ENCODE peak calls at places on chromosomes 13 and 19, in eight cellular contexts. V is heart right ventricle, N is lung, A is Peyer's patch, R is ascending aorta, K is tibial artery, E is endodermal cell, U is heart left ventricle. D is an unnamed sample. For H3K4me1 and H3K36me3, the result is how much of the 10 kb centered on the place peaks cover.

GRCh38 chr13:72696590-72696989 is 30.8 kb downstream of the MZT1 start:
- DNase-seq in R (no peak), A (no peak), V (no peak), N (no peak), E (no peak), K (no peak), U (no peak), D (no peak)

GRCh38 chr13:55653497-55653896 is 1487.2 kb upstream of the PRR20A start:
- DNase-seq in K (no peak), U (no peak), A (no peak), E (peak), N (no peak), V (no peak), R (no peak), D (no peak)

GRCh38 chr19:45478454-45479238 is 10.8 kb downstream of the FOSB start:
- DNase-seq in A (peak), N (peak), E (peak), R (peak), V (peak), K (peak), U (peak), D (peak)

GRCh38 chr13:72643339-72643989 is 84.0 kb downstream of the MZT1 start:
- DNase-seq in E (peak), A (peak), R (no peak), K (peak), N (peak), V (no peak), U (no peak), D (no peak)

GRCh38 chr19:19260417-19260816 is 12.7 kb downstream of the TM6SF2 start:
- DNase-seq in A (no peak), V (no peak), N (no peak), E (no peak), U (no peak), K (no peak), R (no peak), D (no peak)

GRCh38 chr19:35533822-35534521 is 716 bp downstream of the GAPDHS start:
- DNase-seq in V (peak), R (no peak), N (no peak), K (no peak), A (no peak), U (no peak), E (peak), D (peak)

GRCh38 chr13:71290963-71291937 is 575.8 kb downstream of the DACH1 start:
- DNase-seq in K (no peak), N (no peak), E (no peak), R (peak), U (no peak), A (no peak), V (no peak), D (no peak)

GRCh38 chr13:80166352-80166751 is 174.6 kb downstream of the SPRY2 start:
- DNase-seq in R (no peak), K (no peak), E (no peak), A (no peak), N (no peak), V (no peak), U (no peak), D (no peak)

GRCh38 chr19:6065685-6066365 is 44.5 kb downstream of the RFX2 start:
- DNase-seq in N (no peak), E (peak), U (no peak), V (peak), K (no peak), A (peak), R (peak), D (no peak)

GRCh38 chr13:42899266-42899665 is 92.8 kb downstream of the EPSTI1 start:
- DNase-seq in E (no peak), K (no peak), R (no peak), A (no peak), V (no peak), N (no peak), U (no peak), D (no peak)

GRCh38 chr13:39760521-39760920 is 105.1 kb downstream of the COG6 start:
- DNase-seq in E (no peak), R (no peak), K (no peak), U (no peak), N (no peak), A (no peak), V (no peak), D (no peak)

GRCh38 chr13:35771898-35772297 is 295.4 kb upstream of the MAB21L1 start:
- DNase-seq in U (no peak), K (no peak), E (no peak), N (no peak), A (no peak), R (no peak), V (no peak), D (no peak)

DNA sequence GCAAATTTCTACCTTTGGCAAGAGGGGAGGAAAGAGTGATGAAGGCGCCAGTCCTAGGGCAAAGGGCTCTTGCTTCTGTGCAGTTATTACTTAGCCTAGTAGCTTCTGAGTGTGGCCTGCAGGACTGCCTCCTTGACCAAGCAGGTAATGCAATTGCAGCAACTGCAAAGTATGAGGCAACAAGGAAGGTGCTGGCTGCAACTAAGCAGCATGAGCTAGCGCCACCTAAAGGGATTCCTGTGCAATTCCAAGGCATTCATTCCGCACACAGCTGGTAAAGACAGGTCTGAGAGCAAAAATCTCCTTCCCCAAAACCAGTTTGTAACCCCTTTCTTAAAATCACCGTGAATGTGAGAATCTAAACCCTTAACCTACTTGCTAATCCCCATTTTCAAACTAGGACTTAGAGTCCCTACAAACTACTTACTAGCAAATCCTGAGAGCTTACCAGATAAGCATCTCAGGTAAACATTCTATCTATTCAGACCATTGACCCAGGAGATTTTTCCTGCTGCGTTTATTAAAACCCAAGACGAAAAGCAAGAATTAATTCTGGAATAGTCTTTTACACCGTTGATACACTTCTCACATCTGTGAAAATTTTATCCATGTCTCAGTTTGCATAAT is 62.9 kb downstream of the DCT start:
- DNase-seq in U (no peak), V (no peak), N (no peak), E (peak), R (no peak), K (no peak), A (no peak), D (no peak)
- TF ChIP-seq CTCF in U (no peak), V (no peak), N (no peak), E (peak), R (no peak), K (no peak), A (no peak), D (no peak)

GRCh38 chr19:47660435-47660832 is 51.5 kb downstream of the BICRA start:
- DNase-seq in A (peak), U (no peak), R (no peak), E (no peak), N (no peak), V (no peak), K (no peak), D (no peak)

GRCh38 chr19:47658431-47659383 is 49.8 kb downstream of the BICRA start:
- DNase-seq in N (no peak), E (no peak), R (no peak), A (no peak), K (no peak), U (no peak), V (no peak), D (no peak)

GRCh38 chr19:47661571-47661970 is 51.7 kb upstream of the EHD2 start:
- DNase-seq in V (no peak), E (no peak), N (no peak), K (no peak), U (no peak), R (no peak), A (no peak), D (peak)

GRCh38 chr19:47663435-47663910 is 49.7 kb upstream of the EHD2 start:
- DNase-seq in U (no peak), A (no peak), K (no peak), V (no peak), E (no peak), N (no peak), R (no peak), D (no peak)

GRCh38 chr19:47661161-47661560 is 52.1 kb upstream of the EHD2 start:
- DNase-seq in N (no peak), A (no peak), V (no peak), E (no peak), U (no peak), K (peak), R (peak), D (peak)
- H3K4me1 ChIP-seq in N (under half), A (half or more), V (under half), E (under half), U (half or more), K (under half), R (under half), D (half or more)

DNA sequence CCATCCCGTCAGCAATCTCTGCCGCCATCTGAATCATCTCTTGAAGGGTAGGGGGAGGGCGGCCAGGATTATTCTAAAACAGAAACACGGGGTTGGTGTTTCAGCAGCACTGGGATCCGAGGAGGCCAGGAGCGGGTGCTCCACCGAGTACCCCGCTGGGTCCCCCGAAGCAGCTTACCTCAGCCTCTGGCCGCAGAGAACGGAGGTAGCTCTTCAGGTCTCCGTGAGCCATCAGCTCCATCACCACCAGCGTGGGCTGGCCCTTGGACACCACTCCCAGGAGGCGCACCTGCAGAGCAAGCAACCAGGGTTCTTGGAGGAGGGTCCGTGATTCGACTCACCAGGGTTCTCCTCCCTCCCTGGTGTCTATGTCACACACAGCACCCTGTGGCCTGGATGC is 53.2 kb downstream of the ZNF557 start:
- DNase-seq in A (no peak), E (no peak), V (no peak), U (no peak), N (no peak), K (no peak), R (no peak), D (no peak)
- H3K36me3 ChIP-seq in A (half or more), E (under half), V (half or more), U (half or more), N (under half), K (half or more), R (half or more), D (under half)

GRCh38 chr13:23631676-23632622 is 61.7 kb downstream of the TNFRSF19 start:
- DNase-seq in A (no peak), N (no peak), K (no peak), U (no peak), R (no peak), V (no peak), E (peak), D (no peak)

GRCh38 chr13:23637813-23638212 is 67.6 kb downstream of the TNFRSF19 start:
- DNase-seq in N (no peak), R (no peak), V (peak), K (no peak), A (no peak), E (no peak), U (no peak), D (no peak)

GRCh38 chr13:23632741-23633140 is 62.5 kb downstream of the TNFRSF19 start:
- DNase-seq in E (no peak), K (no peak), N (no peak), A (no peak), R (no peak), U (no peak), V (no peak), D (no peak)

GRCh38 chr13:23636360-23636759 is 66.1 kb downstream of the TNFRSF19 start:
- DNase-seq in V (no peak), U (no peak), A (no peak), N (no peak), K (no peak), R (no peak), E (no peak), D (no peak)

GRCh38 chr13:23634897-23635296 is 64.7 kb downstream of the TNFRSF19 start:
- DNase-seq in N (no peak), K (no peak), A (no peak), E (peak), V (no peak), U (no peak), R (no peak), D (no peak)
- TF ChIP-seq CTCF in N (no peak), K (no peak), A (no peak), E (peak), V (no peak), U (no peak), R (no peak), D (no peak)

DNA sequence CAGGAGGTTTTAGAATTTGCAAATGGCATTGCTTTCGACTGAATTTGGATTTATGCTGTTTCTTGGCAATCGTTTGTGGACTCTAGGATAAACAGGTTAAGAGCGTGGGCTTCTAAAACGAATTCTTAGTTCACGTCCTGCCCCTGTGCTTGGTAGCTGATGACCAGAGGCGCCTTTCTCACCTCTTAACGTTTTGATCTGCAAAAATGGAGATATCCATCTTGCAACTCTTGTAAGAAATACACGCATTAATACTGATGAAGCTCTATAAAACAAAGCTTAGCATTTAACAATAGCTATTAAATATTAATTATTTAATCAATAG is 577 bp upstream of the KATNAL1 start:
- DNase-seq in E (no peak), K (no peak), U (no peak), A (no peak), R (no peak), V (no peak), N (no peak), D (no peak)
- H3K4me1 ChIP-seq in E (under half), K (half or more), U (under half), A (under half), R (under half), V (under half), N (under half), D (under half)

GRCh38 chr19:11019262-11019661 is 58.4 kb downstream of the SMARCA4 start:
- DNase-seq in K (no peak), V (no peak), E (no peak), R (no peak), U (no peak), A (peak), N (no peak), D (no peak)

GRCh38 chr19:11018743-11019142 is 57.9 kb downstream of the SMARCA4 start:
- DNase-seq in U (no peak), V (no peak), E (no peak), K (no peak), R (no peak), A (no peak), N (peak), D (no peak)

GRCh38 chr19:11018179-11018578 is 57.3 kb downstream of the SMARCA4 start:
- DNase-seq in R (no peak), V (no peak), K (no peak), U (no peak), N (no peak), E (no peak), A (peak), D (no peak)

GRCh38 chr19:11016591-11016990 is 55.8 kb downstream of the SMARCA4 start:
- DNase-seq in K (no peak), N (no peak), U (no peak), E (no peak), A (no peak), V (no peak), R (no peak), D (no peak)

DNA sequence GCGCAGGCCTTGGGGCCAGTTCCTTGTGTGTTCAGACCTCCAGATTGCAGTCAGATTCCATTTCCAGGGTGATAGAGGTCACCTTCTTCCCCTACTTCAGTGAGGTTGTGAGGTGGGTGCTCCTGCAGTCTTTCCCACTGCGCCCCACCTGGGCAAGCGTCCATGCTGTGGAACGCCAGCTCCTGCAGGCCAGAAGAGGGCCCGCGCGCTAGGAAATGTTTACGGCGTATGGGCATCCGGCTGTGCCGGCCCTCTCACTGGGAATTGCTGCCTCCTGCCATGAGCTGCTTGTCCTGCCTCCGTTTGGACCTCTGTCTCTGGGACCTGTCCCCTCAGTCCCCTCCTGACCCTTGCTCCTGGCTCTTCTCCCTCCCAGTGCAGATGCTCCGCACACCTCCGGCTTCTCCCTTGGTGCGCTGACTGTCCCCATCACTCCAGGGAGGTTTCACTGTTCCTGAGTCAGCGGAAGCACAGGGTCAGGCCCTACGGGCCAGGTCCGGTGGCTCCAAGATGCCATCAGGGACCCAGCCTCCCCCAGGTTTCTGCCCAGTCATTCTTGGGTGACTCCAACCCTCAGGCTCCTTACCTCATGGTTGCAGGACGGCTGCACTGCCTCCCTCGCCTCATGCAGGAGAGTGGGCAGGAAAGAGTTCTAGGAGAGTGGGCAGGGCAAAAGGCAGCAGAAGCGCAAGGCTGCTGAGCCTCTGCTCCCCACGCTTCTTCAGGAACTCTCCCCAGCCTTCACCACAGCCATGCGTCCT is 56.6 kb downstream of the SMARCA4 start:
- DNase-seq in E (no peak), R (no peak), K (no peak), V (no peak), U (no peak), N (no peak), A (peak), D (no peak)
- H3K36me3 ChIP-seq in E (half or more), R (half or more), K (half or more), V (half or more), U (half or more), N (half or more), A (half or more), D (half or more)

GRCh38 chr13:49792550-49793324 is at the start of gene KPNA3:
- DNase-seq in U (peak), V (peak), A (peak), R (peak), E (peak), N (peak), K (peak), D (peak)
- TF ChIP-seq CTCF in U (peak), V (peak), A (peak), R (peak), E (peak), N (no peak), K (no peak), D (no peak)

GRCh38 chr19:8393192-8393870 is 3.2 kb downstream of the RAB11B start:
- DNase-seq in E (no peak), U (no peak), K (no peak), V (no peak), N (no peak), R (no peak), A (no peak), D (no peak)
- H3K4me1 ChIP-seq in E (under half), U (half or more), K (half or more), V (half or more), N (under half), R (under half), A (half or more), D (half or more)

DNA sequence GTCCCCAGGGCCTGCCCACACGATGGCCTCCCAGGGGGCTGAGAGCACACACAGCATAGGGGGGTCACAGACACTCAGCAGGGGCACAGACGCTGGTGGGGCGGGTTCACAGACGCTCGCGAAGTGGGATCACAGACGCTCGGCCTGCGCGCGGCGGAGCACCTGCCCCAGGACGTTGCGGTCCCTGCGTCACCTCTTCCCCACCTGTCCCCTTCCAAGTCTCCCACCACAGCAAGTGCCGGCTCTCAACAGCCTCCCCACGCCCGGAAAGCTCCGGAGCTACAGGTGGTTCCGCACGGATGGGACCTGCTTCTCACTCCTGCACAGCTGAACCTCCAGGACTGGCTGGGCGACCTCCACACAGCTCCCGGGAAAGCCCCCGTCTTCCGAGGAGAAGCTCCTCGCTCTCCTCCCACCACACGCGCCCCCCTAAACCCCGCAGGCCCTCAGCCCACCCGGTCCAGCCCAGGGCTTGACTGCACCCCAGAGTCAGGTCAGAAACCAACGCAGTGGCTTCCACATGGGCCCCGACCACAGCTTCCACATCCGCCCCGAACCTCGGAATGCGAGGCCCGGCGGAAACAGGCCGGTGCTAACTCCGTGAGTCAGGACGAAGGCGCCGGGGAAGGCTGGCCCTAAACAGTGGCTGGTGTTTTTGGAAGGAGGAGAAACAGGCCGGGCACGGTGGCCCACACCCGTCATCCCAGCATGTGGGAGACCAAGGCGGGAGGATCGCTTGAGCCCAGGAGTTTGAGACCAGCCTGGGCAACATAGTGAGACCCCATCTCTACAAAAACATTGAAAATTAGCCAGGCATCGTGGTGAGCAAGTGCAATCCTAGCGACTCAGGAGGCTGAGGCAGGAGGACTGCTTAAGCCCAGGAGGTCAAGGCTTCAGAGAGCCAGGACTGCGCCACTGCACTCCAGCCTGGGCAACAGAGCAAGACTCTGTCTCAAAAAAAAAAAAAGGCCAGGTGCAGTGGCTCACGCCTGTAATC is 16.5 kb downstream of the BTBD2 start:
- DNase-seq in A (no peak), U (no peak), V (no peak), R (no peak), N (no peak), K (no peak), E (no peak), D (no peak)
- H3K36me3 ChIP-seq in A (half or more), U (under half), V (half or more), R (under half), N (under half), K (half or more), E (half or more), D (under half)

D was measured in psoas muscle.